ENCODE peak calls at places on chromosomes 7 and 10, in five cellular contexts. S, F, C, I and R are unnamed samples.

GRCh38 chr10:124944982-124945381 is 3.1 kb downstream of the ZRANB1 start:
- DNase-seq in S (no peak), F (peak), C (no peak), I (no peak), R (no peak)

GRCh38 chr10:103007017-103007416 is 88.9 kb downstream of the CNNM2 start:
- DNase-seq in S (no peak), F (no peak), C (no peak), I (no peak), R (no peak)

GRCh38 chr10:118775478-118775877 is 20.7 kb upstream of the CACUL1 start:
- DNase-seq in S (no peak), F (no peak), C (no peak), I (no peak), R (no peak)

GRCh38 chr7:142881586-142882337 is 3.8 kb downstream of the TRPV6 start:
- DNase-seq in S (no peak), F (no peak), C (no peak), I (no peak), R (no peak)

GRCh38 chr7:92761391-92762098 is 74.8 kb downstream of the CDK6 start:
- DNase-seq in S (no peak), F (no peak), C (no peak), I (no peak), R (no peak)

GRCh38 chr10:70886921-70887665 is 1.3 kb downstream of the PCBD1 start:
- DNase-seq in S (no peak), F (no peak), C (no peak), I (no peak), R (no peak)

GRCh38 chr7:593324-594115 is 73.9 kb upstream of the PDGFA start:
- DNase-seq in S (no peak), F (no peak), C (no peak), I (no peak), R (no peak)

GRCh38 chr7:48090095-48090805 is 1.2 kb downstream of the UPP1 start:
- DNase-seq in S (no peak), F (peak), C (peak), I (peak), R (no peak)

GRCh38 chr7:1236831-1237701 is 4.4 kb downstream of the UNCX start:
- DNase-seq in S (peak), F (no peak), C (no peak), I (peak), R (no peak)

GRCh38 chr10:118915161-118915560 is 114.4 kb upstream of the NANOS1 start:
- DNase-seq in S (no peak), F (no peak), C (no peak), I (no peak), R (no peak)

GRCh38 chr10:8998751-8999150 is 944.3 kb downstream of the GATA3 start:
- DNase-seq in S (no peak), F (no peak), C (no peak), I (no peak), R (no peak)

GRCh38 chr10:30413996-30414576 is 19.9 kb upstream of the MAP3K8 start:
- DNase-seq in S (no peak), F (peak), C (peak), I (no peak), R (peak)

GRCh38 chr10:27745719-27746363 is at the start of gene MKX:
- DNase-seq in S (peak), F (no peak), C (peak), I (peak), R (peak)

DNA sequence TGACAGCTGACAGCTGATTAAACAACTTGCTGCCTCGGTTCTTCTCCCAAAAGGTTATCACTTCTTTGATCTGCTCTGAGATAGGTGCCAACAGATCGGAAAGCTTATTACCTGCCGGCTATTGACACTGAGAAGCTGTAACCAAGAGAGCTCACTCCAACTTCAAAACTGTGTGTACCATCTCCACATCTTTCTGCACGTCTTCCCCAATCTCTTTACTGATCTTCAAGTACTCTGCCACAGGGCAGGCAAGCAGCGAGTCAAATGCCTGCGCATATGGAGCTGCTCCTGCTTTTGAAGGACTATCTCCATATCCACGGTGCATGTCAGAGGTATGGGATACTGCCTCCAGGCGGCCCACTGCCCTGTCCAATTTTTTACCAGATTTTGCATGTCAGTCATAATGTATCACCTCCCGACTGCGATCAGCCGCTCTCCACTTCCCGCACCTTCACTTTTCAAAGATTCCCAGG is 352 bp upstream of the ZNF485 start:
- DNase-seq in S (no peak), F (no peak), C (no peak), I (no peak), R (no peak)
- TF ChIP-seq CTCF in S (no peak), F (no peak), C (peak), I (no peak), R (no peak)

GRCh38 chr10:129548534-129549130 is 81.6 kb downstream of the MGMT start:
- DNase-seq in S (no peak), F (no peak), C (no peak), I (no peak), R (no peak)
- TF ChIP-seq CTCF in S (no peak), F (no peak), C (no peak), I (no peak), R (no peak)

DNA sequence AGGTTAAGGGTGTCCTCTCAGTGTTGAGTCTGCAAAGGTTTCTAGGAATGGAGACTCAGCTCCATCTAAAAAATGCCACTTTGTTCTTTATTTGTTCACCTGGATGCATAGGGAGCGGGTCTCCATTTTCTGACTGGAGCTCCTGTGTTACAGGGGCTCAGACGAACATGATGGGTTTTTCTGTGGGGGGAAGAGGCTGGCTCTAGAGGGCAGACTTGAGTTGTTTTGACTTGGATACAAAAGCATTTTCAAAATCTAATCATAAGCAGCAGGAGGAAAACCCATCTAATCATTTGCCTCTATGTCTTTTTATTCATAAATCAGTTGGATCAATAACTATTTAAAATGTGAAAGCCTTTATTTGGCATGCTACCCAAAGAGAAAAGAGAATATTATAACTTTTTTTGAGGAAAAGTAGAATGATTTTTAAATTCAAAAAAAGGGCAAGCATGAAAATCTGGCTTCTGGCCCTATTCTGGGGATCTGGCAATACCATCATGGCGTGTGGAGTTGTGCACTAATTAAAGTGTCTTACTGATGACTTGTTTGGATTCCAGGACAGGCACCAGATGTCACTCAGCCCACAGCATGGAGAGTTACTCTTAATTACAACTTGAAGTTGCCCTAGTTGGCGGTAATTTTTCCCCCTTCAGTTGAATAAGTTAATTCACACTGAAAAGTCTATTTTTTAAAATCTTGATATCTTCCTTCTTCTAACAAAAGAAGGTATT is 594.9 kb downstream of the REEP3 start:
- DNase-seq in S (peak), F (peak), C (peak), I (peak), R (peak)
- TF ChIP-seq CTCF in S (peak), F (peak), C (peak), I (peak), R (peak)

GRCh38 chr7:78607099-78607498 is 808.5 kb downstream of the PHTF2 start:
- DNase-seq in S (peak), F (no peak), C (peak), I (peak), R (no peak)
- TF ChIP-seq CTCF in S (peak), F (peak), C (peak), I (peak), R (peak)